ENCODE peak calls at places on chromosomes 6 and 20, in four cellular contexts. T, V, G and F are unnamed samples.

GRCh38 chr6:17276766-17277165 is 4.4 kb upstream of the RBM24 start:
- DNase-seq in V (no peak), T (peak), G (no peak), F (peak)

GRCh38 chr6:37550436-37550835 is 50.7 kb upstream of the CCDC167 start:
- DNase-seq in G (no peak), V (no peak), T (peak), F (peak)

GRCh38 chr20:37537505-37537904 is 9.8 kb upstream of the BLCAP start:
- DNase-seq in T (no peak), G (no peak), V (no peak), F (no peak)

GRCh38 chr6:25219581-25220249 is 59.5 kb upstream of the CARMIL1 start:
- DNase-seq in V (no peak), T (no peak), G (no peak), F (no peak)

GRCh38 chr6:110664933-110665332 is 150.3 kb downstream of the CDK19 start:
- DNase-seq in V (no peak), T (peak), G (no peak), F (no peak)

GRCh38 chr20:51910202-51911050 is 108.1 kb upstream of the SALL4 start:
- DNase-seq in V (no peak), T (peak), G (no peak), F (no peak)

GRCh38 chr6:157531986-157532365 is 151.0 kb downstream of the ZDHHC14 start:
- DNase-seq in G (no peak), T (no peak), V (no peak), F (no peak)

GRCh38 chr6:163354085-163354484 is 60.4 kb upstream of the QKI start:
- DNase-seq in V (peak), T (peak), G (no peak), F (no peak)

GRCh38 chr20:9087531-9088217 is 18.8 kb downstream of the PLCB4 start:
- DNase-seq in G (no peak), V (no peak), T (no peak), F (no peak)

GRCh38 chr20:32474967-32475819 is 109.9 kb downstream of the NOL4L start:
- DNase-seq in V (peak), T (peak), G (peak), F (peak)

GRCh38 chr20:58433759-58434158 is 44.7 kb downstream of the VAPB start:
- DNase-seq in T (peak), V (peak), G (peak), F (peak)